ENCODE peak calls at places on chromosomes 1 and 21, in five cellular contexts. Y, O, J, W and D are unnamed samples.
A peak's percentile ranks its signal among the peaks of the same experiment; 100 is the strongest.

GRCh38 chr1:156006666-156007376 is 13.9 kb downstream of the SSR2 start:
- DNase-seq in Y (no peak), O (peak; percentile 55), J (no peak), W (no peak), D (no peak)

GRCh38 chr1:3519301-3519885 is 64.9 kb downstream of the ARHGEF16 start:
- DNase-seq in Y (no peak), O (no peak), J (no peak), W (no peak), D (no peak)

GRCh38 chr1:154445040-154445472 is 39.9 kb downstream of the IL6R start:
- DNase-seq in Y (no peak), O (no peak), J (peak; percentile 61), W (no peak), D (no peak)

GRCh38 chr1:58968360-58968952 is 184.6 kb upstream of the JUN start:
- DNase-seq in Y (no peak), O (peak; percentile 21), J (no peak), W (no peak), D (no peak)

GRCh38 chr1:59685666-59686065 is 129.1 kb upstream of the HOOK1 start:
- DNase-seq in Y (no peak), O (no peak), J (no peak), W (no peak), D (no peak)

GRCh38 chr1:98870959-98871903 is 133.4 kb downstream of the PLPPR5 start:
- DNase-seq in Y (peak; percentile 72), O (no peak), J (no peak), W (no peak), D (no peak)

GRCh38 chr1:150621497-150622113 is 7.8 kb downstream of the ENSA start:
- DNase-seq in Y (peak; percentile 79), O (peak; percentile 54), J (no peak), W (no peak), D (no peak)

GRCh38 chr1:27591622-27592021 is 12.3 kb downstream of the AHDC1 start:
- DNase-seq in Y (no peak), O (no peak), J (no peak), W (no peak), D (no peak)

GRCh38 chr1:63463248-63463647 is 59.8 kb downstream of the ITGB3BP start:
- DNase-seq in Y (no peak), O (no peak), J (no peak), W (no peak), D (no peak)

GRCh38 chr21:20999567-21000169 is 1.5 kb downstream of the NCAM2 start:
- DNase-seq in Y (no peak), O (peak; percentile 65), J (no peak), W (no peak), D (no peak)

GRCh38 chr1:167492509-167492910 is 25.8 kb downstream of the CD247 start:
- DNase-seq in Y (peak; percentile 55), O (no peak), J (no peak), W (no peak), D (no peak)

GRCh38 chr1:18726388-18726787 is 95.7 kb downstream of the PAX7 start:
- DNase-seq in Y (no peak), O (no peak), J (no peak), W (no peak), D (no peak)

GRCh38 chr1:52579415-52579814 is 22.8 kb upstream of the GPX7 start:
- DNase-seq in Y (no peak), O (no peak), J (no peak), W (no peak), D (no peak)

GRCh38 chr1:94925561-94926364 is 1.1 kb downstream of the CNN3 start:
- DNase-seq in Y (no peak), O (peak; percentile 88), J (peak; percentile 80), W (no peak), D (no peak)

GRCh38 chr1:59903136-59903754 is 23.3 kb downstream of the CYP2J2 start:
- DNase-seq in Y (no peak), O (peak; percentile 40), J (no peak), W (no peak), D (no peak)

GRCh38 chr1:6460349-6461236 is 5.4 kb downstream of the TNFRSF25 start:
- DNase-seq in Y (peak; percentile 93), O (no peak), J (no peak), W (no peak), D (no peak)

GRCh38 chr1:43620956-43621355 is 29.0 kb upstream of the KDM4A start:
- DNase-seq in Y (no peak), O (no peak), J (no peak), W (no peak), D (no peak)

GRCh38 chr1:192448026-192448578 is 127.5 kb upstream of the RGS1 start:
- DNase-seq in Y (no peak), O (no peak), J (no peak), W (no peak), D (no peak)

GRCh38 chr1:68128157-68128556 is 77.7 kb upstream of the DIRAS3 start:
- DNase-seq in Y (no peak), O (no peak), J (no peak), W (no peak), D (no peak)

GRCh38 chr1:25774921-25775774 is 24.8 kb upstream of the SELENON start:
- DNase-seq in Y (peak; percentile 93), O (peak; percentile 53), J (no peak), W (no peak), D (no peak)

GRCh38 chr1:243968413-243968812 is 82.7 kb upstream of the ZBTB18 start:
- DNase-seq in Y (no peak), O (peak; percentile 10), J (no peak), W (no peak), D (no peak)

GRCh38 chr1:161207173-161207572 is 5.0 kb downstream of the NDUFS2 start:
- DNase-seq in Y (no peak), O (no peak), J (no peak), W (no peak), D (no peak)

GRCh38 chr1:1181129-1181937 is 7.7 kb downstream of the TTLL10 start:
- DNase-seq in Y (peak; percentile 40), O (no peak), J (no peak), W (no peak), D (no peak)

GRCh38 chr1:151995774-151996173 is 2.1 kb upstream of the S100A10 start:
- DNase-seq in Y (no peak), O (no peak), J (no peak), W (no peak), D (no peak)

GRCh38 chr1:71351438-71351837 is 270.6 kb upstream of the ZRANB2 start:
- DNase-seq in Y (no peak), O (no peak), J (peak; percentile 56), W (no peak), D (no peak)

GRCh38 chr1:8706995-8707396 is 110.4 kb downstream of the RERE start:
- DNase-seq in Y (no peak), O (peak; percentile 75), J (no peak), W (no peak), D (no peak)

GRCh38 chr1:201011616-201012015 is 11.9 kb downstream of the KIF21B start:
- DNase-seq in Y (no peak), O (no peak), J (no peak), W (no peak), D (no peak)

GRCh38 chr1:214632091-214632490 is 29.1 kb downstream of the CENPF start:
- DNase-seq in Y (peak; percentile 70), O (no peak), J (no peak), W (no peak), D (no peak)

DNA sequence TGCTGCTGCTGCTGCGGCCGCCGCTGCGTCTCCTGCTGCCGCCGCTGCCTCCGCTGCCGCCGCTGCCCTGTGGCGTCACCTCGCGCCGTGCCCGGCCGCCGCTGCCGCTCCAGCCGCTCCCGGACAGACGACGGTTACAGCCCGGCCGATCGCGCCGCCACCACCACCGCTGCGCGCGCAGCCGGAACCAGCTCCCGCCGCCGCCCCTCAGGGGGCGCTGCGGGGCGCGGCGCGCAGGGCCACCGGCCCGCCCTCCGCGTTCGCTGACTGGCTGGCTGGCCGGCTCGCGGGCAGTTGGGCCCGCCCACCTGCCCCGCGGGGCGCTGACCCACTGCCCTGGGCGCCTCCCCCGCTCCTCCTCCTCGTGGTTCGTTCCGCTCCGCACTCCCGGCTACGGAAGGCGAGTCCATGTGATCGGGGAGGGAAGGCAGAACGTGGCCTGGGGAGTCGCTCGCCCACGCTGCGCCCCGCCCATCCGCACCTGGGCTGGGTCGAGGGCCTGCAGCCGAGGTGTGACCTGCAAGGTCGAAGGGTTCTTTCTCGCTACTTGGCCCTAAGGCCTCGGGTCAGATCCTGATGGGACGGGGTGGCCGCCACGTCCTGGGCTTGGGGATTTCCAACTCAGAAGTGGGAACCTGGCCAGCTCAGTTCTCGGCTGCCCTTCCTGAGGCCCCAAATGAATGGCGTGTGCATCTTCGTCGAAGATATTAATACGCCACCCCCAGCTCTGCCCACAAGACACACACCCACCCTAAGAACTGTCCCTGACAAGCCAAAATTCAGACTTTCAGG is at the start of gene PTP4A2:
- DNase-seq in Y (peak; percentile 85), O (peak; percentile 97), J (peak; percentile 76), W (peak; percentile 60), D (peak; percentile 62)
- H3K4me3 ChIP-seq in Y (peak within 1 kb of the TSS; percentile 83), O (peak within 1 kb of the TSS; percentile 79), J (peak within 1 kb of the TSS; percentile 98), W (peak within 1 kb of the TSS; percentile 89), D (peak within 1 kb of the TSS; percentile 84)

DNA sequence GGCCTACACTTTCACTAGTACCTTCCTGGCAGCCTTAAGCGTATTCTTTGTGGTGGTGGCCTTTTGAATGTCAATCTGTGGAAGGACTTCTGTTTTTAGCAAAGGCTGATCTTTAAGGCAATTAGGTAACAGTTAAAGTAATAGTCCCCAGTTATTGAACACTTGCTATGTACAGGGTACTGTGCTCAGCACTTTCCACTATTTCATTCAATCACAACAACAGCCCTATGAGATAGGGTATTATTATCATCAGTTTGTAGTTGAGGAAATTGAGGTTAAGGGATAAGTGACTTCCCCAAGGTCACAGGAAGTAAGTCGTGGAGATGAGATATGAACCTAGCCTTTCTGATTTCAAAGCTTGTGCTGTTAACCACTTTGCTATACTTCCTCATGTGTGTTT is 185.7 kb downstream of the ST6GALNAC3 start:
- DNase-seq in Y (no peak), O (no peak), J (no peak), W (no peak), D (no peak)
- H3K27me3 ChIP-seq in Y (no peaks in the 10 kb centered on the region), O (no peaks in the 10 kb centered on the region), J (no peaks in the 10 kb centered on the region), W (no peaks in the 10 kb centered on the region), D (no peaks in the 10 kb centered on the region)

DNA sequence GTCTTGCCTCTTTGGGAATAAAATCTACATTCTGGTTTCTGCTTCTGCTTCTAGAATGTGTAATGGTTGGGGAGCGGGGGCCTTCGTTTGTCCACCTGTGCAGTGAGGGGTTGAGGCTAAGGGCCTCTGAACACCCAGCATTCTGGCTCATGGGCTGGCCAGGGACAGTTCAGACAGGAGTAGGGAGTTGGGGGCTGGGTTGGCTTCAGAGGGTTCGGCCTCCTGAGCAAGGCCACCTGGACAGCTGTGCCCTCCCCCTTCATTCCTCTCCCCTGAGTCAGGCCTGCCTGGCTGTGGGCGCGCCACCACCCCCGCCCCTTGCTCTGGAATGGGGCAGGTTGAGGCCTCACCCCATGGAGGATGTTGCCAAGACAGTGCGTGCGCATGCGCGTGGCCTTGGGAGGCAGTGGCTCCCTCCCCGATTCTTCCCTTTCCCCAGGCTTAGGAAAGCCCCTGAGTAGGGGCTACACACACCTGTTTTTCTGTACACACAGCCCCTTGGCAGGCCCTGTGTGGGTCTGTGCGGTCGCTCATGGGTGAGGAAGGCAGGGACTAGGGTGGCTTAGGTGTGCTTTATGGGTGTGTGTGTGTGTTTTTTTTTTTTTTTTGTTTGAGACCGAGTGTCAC is 57.0 kb downstream of the YARS1 start:
- DNase-seq in Y (no peak), O (peak; percentile 49), J (no peak), W (peak; percentile 97), D (no peak)
- H3K4me3 ChIP-seq in Y (no peak overlapping the region), O (no peak overlapping the region), J (no peak overlapping the region), W (peak overlapping the region; percentile 52), D (no peak overlapping the region)

DNA sequence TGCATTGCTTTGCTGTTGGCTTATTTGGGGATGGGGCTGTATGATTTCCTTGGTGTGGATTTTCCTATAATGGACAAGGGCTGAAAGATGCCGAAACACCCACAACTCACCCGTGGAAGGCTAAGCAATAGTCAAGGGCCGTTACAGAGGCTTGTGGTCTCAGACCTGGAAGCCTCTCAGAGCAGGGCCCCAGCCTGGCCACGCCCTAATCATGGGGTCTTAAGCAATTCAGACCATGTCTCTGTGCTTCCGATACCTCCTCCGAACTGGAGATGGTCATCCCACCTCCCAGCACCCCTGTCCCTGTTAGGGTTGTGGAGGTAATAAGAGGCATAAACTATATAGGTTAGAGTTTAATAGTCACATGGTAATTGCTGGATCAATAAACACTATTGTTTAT is 3.4 kb downstream of the ABCG1 start:
- DNase-seq in Y (no peak), O (no peak), J (no peak), W (no peak), D (no peak)
- H3K27me3 ChIP-seq in Y (no peaks in the 10 kb centered on the region), O (peaks cover 28% of the 10 kb centered on the region), J (peaks cover 12% of the 10 kb centered on the region), W (no peaks in the 10 kb centered on the region), D (peaks cover 82% of the 10 kb centered on the region)